ENCODE peak calls at places on chromosome 10, in four cellular contexts. G, F, W and I are unnamed samples.

GRCh38 chr10:59713196-59713821 is 3.7 kb upstream of the SLC16A9 start:
- DNase-seq in F (no peak), W (no peak), G (no peak), I (no peak)

GRCh38 chr10:126701526-126701925 is 31.0 kb upstream of the C10orf90 start:
- DNase-seq in F (no peak), G (no peak), W (no peak), I (no peak)

GRCh38 chr10:397321-398068 is 262.2 kb downstream of the ZMYND11 start:
- DNase-seq in W (no peak), G (no peak), F (no peak), I (no peak)

GRCh38 chr10:75097666-75098285 is 13.7 kb upstream of the SAMD8 start:
- DNase-seq in F (peak; percentile 60), G (no peak), W (no peak), I (no peak)

GRCh38 chr10:23695825-23696420 is 257.0 kb downstream of the OTUD1 start:
- DNase-seq in F (no peak), W (no peak), G (no peak), I (no peak)

GRCh38 chr10:103241262-103242011 is 4.2 kb upstream of the RPEL1 start:
- DNase-seq in W (no peak), G (no peak), F (peak; percentile 75), I (no peak)

GRCh38 chr10:786666-787512 is 97.4 kb upstream of the DIP2C start:
- DNase-seq in W (no peak), G (no peak), F (no peak), I (no peak)

GRCh38 chr10:52280051-52280450 is 34.0 kb upstream of the DKK1 start:
- DNase-seq in G (no peak), F (no peak), W (no peak), I (peak; percentile 8)

GRCh38 chr10:103789771-103790201 is 65.6 kb downstream of the SH3PXD2A start:
- DNase-seq in G (no peak), F (peak; percentile 24), W (no peak), I (no peak)

GRCh38 chr10:43691503-43691902 is 42.8 kb upstream of the ZNF32 start:
- DNase-seq in W (no peak), F (peak; percentile 35), G (no peak), I (no peak)

GRCh38 chr10:113679463-113680171 is at the start of gene CASP7:
- DNase-seq in W (peak; percentile 38), F (peak; percentile 94), G (peak; percentile 76), I (no peak)

GRCh38 chr10:130547368-130547767 is 411.2 kb downstream of the GLRX3 start:
- DNase-seq in G (no peak), F (peak; percentile 52), W (no peak), I (no peak)
- TF ChIP-seq CTCF in G (no peak), F (peak; percentile 47), W (no peak), I (no peak)

DNA sequence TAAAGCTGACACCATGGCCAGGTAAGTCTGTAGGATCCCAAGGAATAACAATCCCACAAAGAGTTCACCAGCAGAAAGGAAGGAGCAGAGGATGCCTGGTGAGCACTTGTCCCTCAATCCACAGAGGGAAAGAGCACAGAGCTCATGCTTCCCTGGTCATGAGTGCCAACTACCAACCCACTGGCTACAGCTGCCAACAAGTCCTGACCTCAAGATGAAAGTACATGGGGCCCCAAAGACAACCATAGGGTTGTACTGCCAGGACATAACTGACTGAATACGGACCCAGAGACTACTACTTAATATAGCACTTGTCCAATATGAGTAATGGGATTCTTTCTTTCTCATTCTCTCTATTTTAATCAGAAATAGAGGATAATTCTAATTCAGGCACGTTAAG is 83.3 kb downstream of the JCAD start:
- DNase-seq in F (no peak), G (no peak), W (no peak), I (no peak)
- TF ChIP-seq CTCF in F (no peak), G (no peak), W (no peak), I (no peak)

GRCh38 chr10:125084191-125085186 is 75.9 kb downstream of the CTBP2 start:
- DNase-seq in G (peak; percentile 59), W (peak; percentile 82), F (no peak), I (peak; percentile 42)
- TF ChIP-seq CTCF in G (peak; percentile 11), W (no peak), F (no peak), I (peak; percentile 14)

GRCh38 chr10:63462442-63462841 is 3.3 kb downstream of the JMJD1C start:
- DNase-seq in W (no peak), G (no peak), F (no peak), I (no peak)

GRCh38 chr10:63464402-63465292 is 1.1 kb downstream of the JMJD1C start:
- DNase-seq in W (no peak), F (no peak), G (no peak), I (no peak)

GRCh38 chr10:63466168-63466935 is 575 bp upstream of the JMJD1C start:
- DNase-seq in W (peak; percentile 29), G (no peak), F (peak; percentile 82), I (peak; percentile 22)

GRCh38 chr10:63467833-63468232 is 2.1 kb upstream of the JMJD1C start:
- DNase-seq in F (no peak), W (no peak), G (no peak), I (no peak)

GRCh38 chr10:63465293-63466167 is at the start of gene JMJD1C:
- DNase-seq in G (peak; percentile 83), W (peak; percentile 70), F (peak; percentile 92), I (peak; percentile 80)
- TF ChIP-seq CTCF in G (peak; percentile 24), W (no peak), F (no peak), I (no peak)

GRCh38 chr10:101229275-101230184 is at the start of gene LBX1:
- DNase-seq in F (no peak), G (no peak), W (no peak), I (no peak)

GRCh38 chr10:101230185-101230917 is 1.1 kb upstream of the LBX1 start:
- DNase-seq in F (no peak), W (no peak), G (no peak), I (no peak)

GRCh38 chr10:101227765-101228681 is 1.2 kb downstream of the LBX1 start:
- DNase-seq in F (no peak), G (no peak), W (no peak), I (no peak)

GRCh38 chr10:101226888-101227736 is 2.2 kb downstream of the LBX1 start:
- DNase-seq in W (no peak), G (no peak), F (no peak), I (no peak)

DNA sequence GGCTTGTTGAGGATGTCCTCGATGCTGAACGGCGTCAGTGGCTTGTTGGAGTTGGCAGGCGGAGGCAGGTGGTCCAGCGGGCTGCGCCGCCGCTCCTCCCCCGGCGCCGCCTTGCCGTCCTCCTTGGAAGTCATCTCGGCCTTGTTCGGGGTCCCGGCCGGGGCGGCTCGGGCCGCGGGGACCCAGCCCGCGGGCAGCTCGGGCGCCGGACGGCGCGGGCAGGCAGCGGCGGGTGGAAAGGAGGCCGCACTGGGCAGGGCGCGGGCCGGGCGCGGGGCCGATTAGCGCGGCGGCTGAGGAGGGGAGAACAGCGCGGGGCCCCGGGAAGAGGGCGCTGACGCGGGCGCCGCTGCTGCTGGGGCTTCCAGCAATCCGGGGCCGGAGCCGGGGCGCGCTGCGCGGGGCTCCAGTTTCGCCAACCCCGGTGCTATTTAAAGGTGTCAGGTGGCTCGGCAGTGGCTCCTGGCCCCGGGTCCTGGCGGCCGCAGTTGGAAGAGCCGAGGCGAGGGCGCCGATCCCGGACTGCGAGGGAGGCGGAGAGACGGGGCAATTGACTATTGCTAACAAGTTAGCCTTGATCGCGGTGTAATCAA is 485 bp downstream of the LBX1 start:
- DNase-seq in W (no peak), F (no peak), G (no peak), I (no peak)
- TF ChIP-seq CTCF in W (no peak), F (no peak), G (no peak), I (no peak)